ENCODE peak calls at places on chromosomes 12 and 14, in seven cellular contexts. Y, P, C, T, Z, W and D are unnamed samples.

GRCh38 chr12:43676183-43676813 is 82.3 kb downstream of the PUS7L start:
- DNase-seq in Y (peak; percentile 26), W (no peak), C (no peak), Z (no peak), T (no peak), P (no peak), D (no peak)

GRCh38 chr12:43789941-43790340 is 16.2 kb downstream of the TWF1 start:
- DNase-seq in Y (no peak), T (no peak), C (no peak), W (no peak), Z (no peak), P (no peak), D (no peak)

GRCh38 chr14:89303452-89304435 is 113.3 kb downstream of the FOXN3 start:
- DNase-seq in W (peak; percentile 90), Z (no peak), P (peak; percentile 64), Y (no peak), T (peak; percentile 53), C (peak; percentile 53), D (peak; percentile 65)

GRCh38 chr12:130434560-130434959 is 96.9 kb downstream of the PIWIL1 start:
- DNase-seq in T (no peak), Y (no peak), P (no peak), Z (no peak), W (peak; percentile 74), C (no peak), D (no peak)

GRCh38 chr12:109393437-109394345 is 46.0 kb downstream of the MYO1H start:
- DNase-seq in W (no peak), Y (peak; percentile 42), P (peak; percentile 46), T (no peak), Z (peak; percentile 30), C (peak; percentile 22), D (no peak)

GRCh38 chr12:94272280-94272679 is 123.9 kb downstream of the PLXNC1 start:
- DNase-seq in C (no peak), P (no peak), T (no peak), Z (no peak), Y (no peak), W (no peak), D (no peak)

GRCh38 chr12:113111247-113111646 is 24.3 kb downstream of the RASAL1 start:
- DNase-seq in P (no peak), Z (no peak), C (no peak), T (no peak), Y (no peak), W (no peak), D (no peak)

GRCh38 chr14:22766457-22767322 is at the start of gene OXA1L:
- DNase-seq in Z (peak; percentile 97), P (peak; percentile 98), W (peak; percentile 98), Y (peak; percentile 97), C (peak; percentile 97), T (peak; percentile 97), D (peak; percentile 97)

GRCh38 chr14:20652996-20653975 is 11.8 kb upstream of the OR6S1 start:
- DNase-seq in W (no peak), T (no peak), C (no peak), Z (no peak), Y (no peak), P (no peak), D (no peak)

GRCh38 chr14:56057071-56057865 is 60.9 kb upstream of the PELI2 start:
- DNase-seq in Z (no peak), P (no peak), C (no peak), W (no peak), Y (no peak), T (no peak), D (no peak)

GRCh38 chr14:59189281-59189821 is 884 bp downstream of the DAAM1 start:
- DNase-seq in P (no peak), W (peak; percentile 79), Z (no peak), C (no peak), Y (peak; percentile 23), T (no peak), D (peak; percentile 51)

GRCh38 chr12:5661820-5662219 is 229.9 kb downstream of the NTF3 start:
- DNase-seq in P (peak; percentile 25), T (peak; percentile 45), W (no peak), C (no peak), Z (no peak), Y (no peak), D (no peak)

GRCh38 chr14:80587096-80587724 is 354.3 kb downstream of the CEP128 start:
- DNase-seq in T (no peak), W (no peak), Y (peak; percentile 11), Z (peak; percentile 17), P (no peak), C (no peak), D (no peak)

GRCh38 chr12:105740970-105741725 is 397.6 kb downstream of the NUAK1 start:
- DNase-seq in C (peak; percentile 46), W (peak; percentile 79), Y (no peak), Z (no peak), P (no peak), T (peak; percentile 67), D (no peak)

GRCh38 chr14:95242870-95243269 is 76.8 kb downstream of the CLMN start:
- DNase-seq in W (no peak), C (no peak), Z (no peak), Y (no peak), T (no peak), P (no peak), D (no peak)

GRCh38 chr12:52354197-52354596 is 13.1 kb downstream of the KRT85 start:
- DNase-seq in Z (no peak), P (no peak), Y (no peak), W (no peak), T (no peak), C (peak; percentile 8), D (no peak)

GRCh38 chr12:106064622-106065021 is 74.1 kb downstream of the NUAK1 start:
- DNase-seq in C (no peak), P (no peak), T (no peak), Y (no peak), Z (no peak), W (no peak), D (no peak)

GRCh38 chr12:126219654-126220279 is 1154.5 kb downstream of the AACS start:
- DNase-seq in Z (no peak), Y (no peak), P (no peak), C (no peak), T (no peak), W (no peak), D (no peak)

GRCh38 chr12:32964981-32965585 is 68.5 kb upstream of the PKP2 start:
- DNase-seq in W (no peak), Z (no peak), P (no peak), C (no peak), Y (no peak), T (no peak), D (no peak)

GRCh38 chr12:94186461-94187237 is 38.3 kb downstream of the PLXNC1 start:
- DNase-seq in Z (no peak), T (peak; percentile 53), P (no peak), Y (no peak), W (peak; percentile 86), C (peak; percentile 18), D (peak; percentile 51)

GRCh38 chr12:70399319-70399718 is 33.2 kb downstream of the KCNMB4 start:
- DNase-seq in C (no peak), Y (no peak), T (no peak), Z (no peak), P (no peak), W (no peak), D (no peak)

GRCh38 chr14:100062602-100063001 is 2.6 kb upstream of the EVL start:
- DNase-seq in C (no peak), Z (no peak), P (no peak), Y (no peak), W (no peak), T (no peak), D (no peak)

GRCh38 chr12:4664111-4664510 is 15.2 kb downstream of the NDUFA9 start:
- DNase-seq in C (no peak), W (no peak), Z (no peak), P (no peak), Y (no peak), T (no peak), D (no peak)

DNA sequence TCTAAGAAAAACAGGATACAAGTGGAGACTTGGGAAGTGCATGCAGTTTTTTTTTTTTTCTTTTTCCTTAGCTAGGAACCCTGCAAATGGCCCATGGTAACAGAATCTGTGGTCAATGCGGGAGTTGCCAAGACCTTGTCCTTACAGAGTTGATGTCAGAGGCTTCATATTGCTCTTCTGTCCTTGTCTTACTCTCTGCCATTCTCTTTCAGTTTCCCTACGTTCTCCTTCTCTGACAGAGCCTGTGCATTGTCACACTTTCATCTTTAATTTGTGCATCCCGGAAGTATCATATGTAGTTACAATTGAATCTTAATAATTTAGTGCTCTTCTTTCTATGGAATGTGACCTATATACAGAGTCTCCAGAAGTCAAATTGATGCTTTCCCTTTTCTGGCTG is 986.9 kb downstream of the TMEM121 start:
- DNase-seq in C (no peak), P (no peak), T (no peak), Z (no peak), Y (no peak), W (no peak), D (no peak)
- H3K9me3 ChIP-seq in C (no peaks in the 10 kb centered on the region), P (no peaks in the 10 kb centered on the region), T (no peaks in the 10 kb centered on the region), Z (no peaks in the 10 kb centered on the region), Y (no peaks in the 10 kb centered on the region), W (no peaks in the 10 kb centered on the region), D (no peaks in the 10 kb centered on the region)

GRCh38 chr14:76456200-76456599 is 80.3 kb downstream of the ESRRB start:
- DNase-seq in Z (no peak), P (no peak), C (no peak), Y (peak; percentile 42), T (no peak), W (no peak), D (no peak)
- H3K27me3 ChIP-seq in Z (no peaks in the 10 kb centered on the region), P (no peaks in the 10 kb centered on the region), C (no peaks in the 10 kb centered on the region), Y (no peaks in the 10 kb centered on the region), T (no peaks in the 10 kb centered on the region), W (no peaks in the 10 kb centered on the region), D (no peaks in the 10 kb centered on the region)

GRCh38 chr14:24037658-24038037 is 14.2 kb upstream of the CARMIL3 start:
- DNase-seq in Y (no peak), Z (no peak), C (no peak), T (no peak), P (peak; percentile 56), W (no peak), D (no peak)

GRCh38 chr14:24032727-24033418 is 18.9 kb upstream of the CARMIL3 start:
- DNase-seq in C (peak; percentile 77), W (no peak), Z (no peak), P (no peak), Y (no peak), T (no peak), D (no peak)
- H3K4me3 ChIP-seq in C (no peak overlapping the region), W (no peak overlapping the region), Z (no peak overlapping the region), P (no peak overlapping the region), Y (no peak overlapping the region), T (no peak overlapping the region), D (no peak overlapping the region)

DNA sequence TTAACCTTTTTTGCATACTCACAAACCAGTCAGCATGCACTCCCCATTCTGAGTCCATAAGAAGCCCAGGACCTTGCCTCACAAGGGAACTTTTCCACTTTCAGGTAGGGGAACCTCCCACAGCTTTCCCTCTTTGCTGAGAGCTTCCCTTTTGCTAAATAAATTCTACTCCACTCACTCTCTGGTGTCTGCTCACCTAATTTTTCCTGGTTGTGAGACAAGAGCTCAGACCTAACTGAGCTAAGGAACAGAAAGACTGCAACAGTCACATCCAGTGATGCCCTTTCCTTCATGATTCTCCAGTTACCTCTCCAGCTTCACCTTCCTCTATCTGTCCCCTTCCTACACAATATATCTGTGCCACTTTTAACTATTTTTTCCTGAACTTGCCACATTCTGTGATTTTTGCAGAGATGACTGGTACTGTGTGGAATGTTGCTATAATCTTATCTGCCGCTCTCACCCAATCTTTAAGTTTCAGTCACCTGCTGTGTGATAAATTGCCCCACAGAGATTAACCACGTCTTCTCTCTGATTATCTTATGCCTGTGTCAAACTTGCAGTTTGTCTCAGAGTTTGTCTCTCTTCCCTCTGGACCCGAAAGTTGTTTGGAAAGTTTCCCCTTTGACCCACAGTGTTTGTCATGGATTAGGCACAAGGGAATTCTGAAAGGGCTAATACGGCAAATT is 737.1 kb upstream of the FLRT2 start:
- DNase-seq in P (no peak), T (no peak), Z (no peak), C (no peak), Y (no peak), W (no peak), D (no peak)
- H3K9me3 ChIP-seq in P (no peaks in the 10 kb centered on the region), T (peaks cover 6% of the 10 kb centered on the region), Z (no peaks in the 10 kb centered on the region), C (no peaks in the 10 kb centered on the region), Y (no peaks in the 10 kb centered on the region), W (peaks cover 2% of the 10 kb centered on the region), D (no peaks in the 10 kb centered on the region)